ENCODE peak calls at places on chromosomes 13 and 19, in nine cellular contexts. N, P, M, V, E, G, Y, L and H are unnamed samples.

GRCh38 chr13:88464851-88465250 is 793.7 kb downstream of the SLITRK5 start:
- DNase-seq in Y (no peak), E (no peak), M (no peak), V (no peak), L (no peak), G (no peak), P (no peak), N (no peak), H (no peak)

GRCh38 chr19:45217957-45218334 is 27.3 kb downstream of the EXOC3L2 start:
- DNase-seq in E (no peak), N (no peak), Y (no peak), G (no peak), V (no peak), M (no peak), L (no peak), P (no peak), H (no peak)

GRCh38 chr19:38395381-38396127 is 7.1 kb downstream of the SPRED3 start:
- DNase-seq in M (no peak), P (no peak), E (no peak), L (no peak), G (no peak), V (no peak), N (no peak), Y (no peak), H (peak; percentile 65)

GRCh38 chr19:5000120-5000611 is 31.3 kb downstream of the KDM4B start:
- DNase-seq in P (no peak), E (no peak), M (no peak), N (no peak), V (no peak), Y (no peak), L (no peak), G (no peak), H (no peak)

GRCh38 chr13:112103971-112104872 is 37.3 kb downstream of the SOX1 start:
- DNase-seq in Y (no peak), N (no peak), P (no peak), M (no peak), L (peak; percentile 29), E (no peak), G (no peak), V (no peak), H (no peak)

GRCh38 chr19:18194554-18195238 is 1.7 kb downstream of the MPV17L2 start:
- DNase-seq in E (peak; percentile 37), N (no peak), P (no peak), M (no peak), G (peak; percentile 59), L (peak; percentile 35), Y (no peak), V (peak; percentile 47), H (peak; percentile 56)

GRCh38 chr13:52815330-52815729 is 33.1 kb downstream of the PCDH8 start:
- DNase-seq in G (no peak), Y (no peak), V (no peak), M (no peak), N (no peak), E (no peak), L (no peak), P (no peak), H (no peak)

GRCh38 chr19:14385492-14385891 is 4.2 kb downstream of the ADGRE5 start:
- DNase-seq in P (no peak), V (no peak), N (no peak), G (no peak), Y (no peak), E (no peak), M (no peak), L (no peak), H (peak; percentile 21)

GRCh38 chr19:19224150-19224851 is 12.5 kb downstream of the NCAN start:
- DNase-seq in L (no peak), G (no peak), V (no peak), N (no peak), P (no peak), M (no peak), Y (no peak), E (no peak), H (no peak)

GRCh38 chr13:19596960-19597361 is 35.6 kb upstream of the TPTE2 start:
- DNase-seq in L (no peak), G (no peak), M (no peak), P (no peak), E (peak; percentile 50), N (no peak), Y (no peak), V (peak; percentile 57), H (peak; percentile 27)

DNA sequence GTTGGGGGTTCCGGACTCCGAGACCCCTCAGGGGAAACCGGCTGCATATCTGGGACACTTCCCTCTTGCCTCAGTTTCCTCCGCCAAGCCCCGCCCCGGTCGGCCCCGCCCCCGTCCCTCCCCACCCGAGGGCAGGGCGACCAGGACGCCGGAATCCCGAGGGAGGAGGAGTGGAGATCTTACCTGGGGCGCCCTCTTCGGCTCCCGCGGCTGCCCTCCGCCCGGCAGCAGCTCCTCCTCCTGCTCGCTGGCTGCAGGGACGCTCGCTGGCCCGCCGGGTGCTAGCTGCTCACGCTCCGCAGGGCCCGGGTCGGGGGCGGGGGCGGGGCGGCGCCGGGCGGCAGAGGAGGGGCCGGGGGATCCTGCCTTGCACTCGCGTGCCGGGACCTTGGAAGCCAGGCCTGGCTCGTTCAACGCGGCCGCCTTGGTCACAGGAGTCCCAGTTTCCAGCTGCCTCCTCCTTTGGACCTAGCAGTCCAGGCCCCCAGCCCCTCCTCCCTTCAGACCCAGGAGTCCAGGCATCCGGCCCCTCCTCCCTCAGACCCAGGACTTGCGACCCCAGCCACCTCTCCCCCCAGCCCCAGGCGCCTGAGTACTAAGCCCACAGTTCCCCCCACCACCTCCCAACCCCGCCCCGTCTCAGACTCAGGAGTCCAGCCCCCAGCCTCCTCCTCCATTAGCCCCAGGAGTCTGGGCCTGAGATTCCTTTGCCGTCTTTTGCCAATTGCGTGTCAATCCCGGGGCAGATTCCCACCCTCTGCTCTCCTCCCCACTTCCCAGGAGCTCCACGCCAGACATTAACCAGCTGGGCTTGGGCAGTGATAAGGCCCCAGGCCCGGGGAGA is at the start of gene NTF4:
- DNase-seq in Y (no peak), M (no peak), P (peak; percentile 19), V (peak; percentile 69), G (peak; percentile 49), E (no peak), N (no peak), L (peak; percentile 88), H (no peak)
- TF ChIP-seq CTCF in Y (no peak), M (no peak), P (no peak), V (no peak), G (no peak), E (no peak), N (no peak), L (no peak), H (no peak)

GRCh38 chr19:46431824-46432223 is 3.1 kb upstream of the PNMA8C start:
- DNase-seq in P (no peak), G (no peak), E (no peak), N (no peak), M (no peak), Y (no peak), L (peak; percentile 35), V (no peak), H (no peak)
- TF ChIP-seq CTCF in P (no peak), G (no peak), E (peak; percentile 27), N (no peak), M (no peak), Y (peak; percentile 16), L (peak; percentile 13), V (no peak), H (no peak)

GRCh38 chr19:48637449-48637947 is 319 bp upstream of the DBP start:
- DNase-seq in N (peak; percentile 99), G (peak; percentile 99), L (peak; percentile 99), M (peak; percentile 99), E (peak; percentile 99), Y (peak; percentile 99), P (peak; percentile 99), V (peak; percentile 99), H (peak; percentile 97)

GRCh38 chr19:48639483-48640375 is 2.5 kb upstream of the DBP start:
- DNase-seq in P (no peak), Y (no peak), E (no peak), N (no peak), G (peak; percentile 47), M (no peak), L (no peak), V (no peak), H (no peak)

GRCh38 chr19:48636859-48637448 is at the start of gene DBP:
- DNase-seq in G (peak; percentile 79), M (no peak), E (no peak), P (no peak), Y (no peak), N (no peak), L (peak; percentile 69), V (no peak), H (no peak)

GRCh38 chr19:48638831-48639381 is 1.7 kb upstream of the DBP start:
- DNase-seq in P (no peak), Y (no peak), M (no peak), G (peak; percentile 63), V (no peak), N (no peak), E (no peak), L (no peak), H (no peak)

GRCh38 chr19:48637948-48638830 is 1.0 kb upstream of the DBP start:
- DNase-seq in Y (peak; percentile 98), G (peak; percentile 80), E (peak; percentile 93), P (peak; percentile 81), L (peak; percentile 95), M (peak; percentile 96), V (peak; percentile 93), N (no peak), H (peak; percentile 89)
- TF ChIP-seq CTCF in Y (peak; percentile 10), G (no peak), E (peak; percentile 12), P (no peak), L (peak; percentile 17), M (peak; percentile 6), V (peak; percentile 24), N (no peak), H (no peak)

GRCh38 chr13:93227906-93228801 is 1.5 kb downstream of the GPC6 start:
- DNase-seq in M (no peak), P (peak; percentile 56), G (peak; percentile 34), Y (peak; percentile 89), N (no peak), L (peak; percentile 92), V (peak; percentile 88), E (peak; percentile 92), H (peak; percentile 15)
- TF ChIP-seq CTCF in M (peak; percentile 67), P (peak; percentile 15), G (no peak), Y (peak; percentile 62), N (peak; percentile 58), L (peak; percentile 62), V (peak; percentile 55), E (peak; percentile 76), H (no peak)

DNA sequence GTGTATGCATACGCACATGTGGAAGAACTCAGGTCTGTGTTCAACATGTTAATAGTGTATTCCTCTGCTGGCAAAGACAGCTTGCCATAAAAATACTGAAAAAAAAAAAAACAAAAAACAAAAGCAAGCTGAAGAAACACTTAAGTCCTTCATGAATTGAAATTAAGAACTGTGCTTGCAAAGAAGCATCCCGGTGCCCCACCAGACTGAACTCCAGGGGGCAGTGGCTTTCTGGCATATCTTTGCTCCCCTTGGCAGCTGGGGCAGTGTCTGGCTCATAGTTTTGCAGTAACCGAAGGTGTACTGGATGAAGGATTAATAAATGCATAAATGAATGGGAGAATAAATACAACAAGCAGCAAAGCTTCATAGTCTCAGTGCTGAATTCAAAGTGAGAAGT is 187.6 kb downstream of the LHFPL6 start:
- DNase-seq in L (peak; percentile 57), Y (peak; percentile 54), V (peak; percentile 64), M (no peak), N (no peak), G (no peak), P (peak; percentile 41), E (peak; percentile 51), H (no peak)
- TF ChIP-seq CTCF in L (peak; percentile 64), Y (peak; percentile 60), V (peak; percentile 58), M (peak; percentile 62), N (no peak), G (no peak), P (peak; percentile 48), E (peak; percentile 64), H (peak; percentile 12)